ENCODE peak calls at places on chromosome 1, in seven cellular contexts. B is AG08396; X is T-helper 9 cell; R is H7; J is NCI-H82; Q is stimulated activated CD4-positive, alpha-beta T cell treated with anti-CD3 and anti-CD28 coated beads, Interleukin-15, amount 100 ng/mL, for 1 hour; N is left kidney. A is an unnamed sample.

GRCh38 chr1:182841368-182841988 is 2.3 kb downstream of the DHX9 start:
- DNase-seq in B (peak; percentile 7), X (no peak), R (no peak), J (peak; percentile 46), Q (no peak), N (peak; percentile 78), A (no peak)

GRCh38 chr1:37667023-37667769 is 25.1 kb upstream of the CDCA8 start:
- DNase-seq in B (no peak), X (no peak), R (peak; percentile 55), J (peak; percentile 76), Q (no peak), N (peak; percentile 48), A (no peak)

GRCh38 chr1:165376041-165376810 is 19.7 kb upstream of the LMX1A start:
- DNase-seq in B (peak; percentile 81), X (peak; percentile 16), R (peak; percentile 90), J (peak; percentile 32), Q (peak; percentile 13), N (peak; percentile 93), A (no peak)

GRCh38 chr1:34002810-34003209 is 138.9 kb downstream of the HMGB4 start:
- DNase-seq in B (no peak), X (no peak), R (peak; percentile 49), J (no peak), Q (no peak), N (no peak), A (no peak)

GRCh38 chr1:28716336-28716735 is 20.4 kb upstream of the YTHDF2 start:
- DNase-seq in B (no peak), X (no peak), R (no peak), J (no peak), Q (no peak), N (no peak), A (no peak)

GRCh38 chr1:234315091-234315541 is 58.1 kb upstream of the COA6 start:
- DNase-seq in B (no peak), X (no peak), R (no peak), J (no peak), Q (no peak), N (no peak), A (no peak)

GRCh38 chr1:42191319-42191718 is 26.8 kb upstream of the GUCA2A start:
- DNase-seq in B (no peak), X (no peak), R (no peak), J (no peak), Q (no peak), N (no peak), A (no peak)

GRCh38 chr1:229432905-229433304 is 989 bp downstream of the ACTA1 start:
- DNase-seq in B (no peak), X (no peak), R (peak; percentile 53), J (no peak), Q (no peak), N (no peak), A (no peak)

A was measured in D721Med.